ENCODE peak calls at places on chromosomes 2 and 18, in four cellular contexts. Z, B, O and Q are unnamed samples. For H3K9me3, the result is how much of the 10 kb centered on the place peaks cover.

GRCh38 chr2:130915149-130915548 is 78.4 kb downstream of the ARHGEF4 start:
- DNase-seq in Z (no peak), B (no peak), O (no peak), Q (no peak)

GRCh38 chr2:218229239-218229638 is 12.2 kb downstream of the ARPC2 start:
- DNase-seq in Z (no peak), B (no peak), O (no peak), Q (no peak)

GRCh38 chr2:203432811-203433210 is 102.3 kb downstream of the RAPH1 start:
- DNase-seq in Z (no peak), B (no peak), O (no peak), Q (no peak)

GRCh38 chr2:203846490-203847105 is 21.0 kb upstream of the CTLA4 start:
- DNase-seq in Z (no peak), B (no peak), O (no peak), Q (no peak)

GRCh38 chr18:48306838-48307237 is 102.3 kb downstream of the ZBTB7C start:
- DNase-seq in Z (no peak), B (no peak), O (no peak), Q (peak)

GRCh38 chr2:183532514-183532913 is 408.3 kb downstream of the NUP35 start:
- DNase-seq in Z (no peak), B (no peak), O (no peak), Q (peak)

GRCh38 chr2:226995625-226996041 is 159.8 kb downstream of the RHBDD1 start:
- DNase-seq in Z (no peak), B (no peak), O (no peak), Q (no peak)

GRCh38 chr2:20812779-20813178 is 10.1 kb downstream of the LDAH start:
- DNase-seq in Z (no peak), B (no peak), O (no peak), Q (no peak)

GRCh38 chr2:204024503-204024902 is 87.9 kb downstream of the ICOS start:
- DNase-seq in Z (no peak), B (peak), O (no peak), Q (peak)

GRCh38 chr2:88596141-88596830 is 31.0 kb downstream of the EIF2AK3 start:
- DNase-seq in Z (no peak), B (peak), O (no peak), Q (peak)

GRCh38 chr2:240236217-240237111 is 96.0 kb upstream of the OTOS start:
- DNase-seq in Z (no peak), B (peak), O (no peak), Q (peak)

GRCh38 chr2:223566398-223566797 is 35.8 kb downstream of the SCG2 start:
- DNase-seq in Z (no peak), B (no peak), O (no peak), Q (no peak)

GRCh38 chr2:128037624-128038023 is 9.8 kb upstream of the SAP130 start:
- DNase-seq in Z (no peak), B (no peak), O (no peak), Q (peak)

GRCh38 chr2:128040166-128040771 is 12.4 kb upstream of the SAP130 start:
- DNase-seq in Z (no peak), B (no peak), O (no peak), Q (no peak)

GRCh38 chr2:128043041-128043440 is 15.2 kb upstream of the SAP130 start:
- DNase-seq in Z (no peak), B (no peak), O (no peak), Q (no peak)

GRCh38 chr2:128039535-128039934 is 11.7 kb upstream of the SAP130 start:
- DNase-seq in Z (no peak), B (no peak), O (no peak), Q (no peak)

GRCh38 chr2:128041561-128041960 is 13.7 kb upstream of the SAP130 start:
- DNase-seq in Z (no peak), B (no peak), O (no peak), Q (no peak)
- H3K9me3 ChIP-seq in Z (under half), B (under half), O (under half), Q (under half)

DNA sequence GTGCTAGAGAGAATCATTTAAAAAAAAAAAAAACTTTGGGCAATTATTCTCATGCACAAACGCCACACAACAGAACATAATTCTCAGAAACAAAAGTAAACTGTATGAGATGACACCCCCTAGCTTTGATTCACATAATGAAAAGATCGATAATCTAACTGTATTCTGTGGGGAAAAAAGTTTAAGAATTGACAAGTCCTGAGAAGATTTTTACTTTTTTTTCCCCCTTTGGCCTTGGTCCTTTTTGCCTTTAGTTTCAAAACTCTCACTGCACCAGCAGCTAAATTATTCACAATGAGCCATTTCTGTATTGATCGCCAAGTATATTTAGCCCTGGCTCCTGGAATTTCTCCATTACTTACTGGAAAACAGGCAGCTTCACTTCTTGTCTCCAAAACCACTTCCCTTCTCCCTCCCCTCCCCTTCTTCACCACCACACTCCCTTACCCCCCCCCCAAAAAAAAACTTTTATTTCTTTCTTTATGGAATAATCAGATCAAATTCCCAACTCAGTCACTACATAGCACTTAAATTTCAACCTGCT is 2.0 kb downstream of the IKZF2 start:
- DNase-seq in Z (no peak), B (no peak), O (no peak), Q (no peak)
- H3K27ac ChIP-seq in Z (no peak), B (no peak), O (no peak), Q (no peak)

GRCh38 chr2:176133366-176133765 is 3.9 kb downstream of the HOXD8 start:
- DNase-seq in Z (no peak), B (no peak), O (no peak), Q (no peak)
- H3K4me3 ChIP-seq in Z (no peak), B (no peak), O (no peak), Q (no peak)

GRCh38 chr18:68229351-68229750 is 485.6 kb downstream of the TMX3 start:
- DNase-seq in Z (no peak), B (no peak), O (no peak), Q (no peak)

GRCh38 chr18:68233043-68233442 is 481.9 kb downstream of the TMX3 start:
- DNase-seq in Z (no peak), B (peak), O (no peak), Q (no peak)

GRCh38 chr18:68234115-68234514 is 480.8 kb downstream of the TMX3 start:
- DNase-seq in Z (no peak), B (no peak), O (no peak), Q (no peak)

DNA sequence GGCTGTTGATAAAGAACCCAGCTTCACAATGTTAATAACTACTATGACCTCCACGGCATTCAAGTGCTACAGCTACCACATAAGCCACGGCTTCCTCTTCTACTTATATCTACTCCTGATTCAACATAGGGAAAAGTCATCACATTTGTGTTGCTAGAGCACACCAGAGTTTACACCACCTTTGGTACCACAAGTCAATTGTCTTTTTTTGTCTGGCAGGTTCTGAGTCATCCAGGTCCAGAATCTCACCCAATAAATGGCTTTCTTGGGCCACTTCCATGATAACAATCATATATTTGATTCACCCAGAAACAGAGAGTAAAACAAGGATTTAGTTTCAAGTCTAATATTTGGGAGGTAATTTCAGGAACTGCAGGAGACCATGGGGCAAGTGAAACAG is 480.2 kb downstream of the TMX3 start:
- DNase-seq in Z (no peak), B (no peak), O (no peak), Q (no peak)
- H3K9me3 ChIP-seq in Z (under half), B (under half), O (under half), Q (under half)

GRCh38 chr2:36360834-36361233 is 5.3 kb downstream of the CRIM1 start:
- DNase-seq in Z (no peak), B (no peak), O (no peak), Q (no peak)
- H3K27ac ChIP-seq in Z (no peak), B (no peak), O (no peak), Q (no peak)